ENCODE peak calls at places on chromosomes 13 and 19, in five cellular contexts. K is stimulated activated CD8-positive, alpha-beta memory T cell treated with anti-CD3 and anti-CD28 coated beads, Interleukin-4, amount 100 ng/mL, for 48 hours; E is activated naive CD4-positive, alpha-beta T cell; A is activated T-cell treated with anti-CD3 and anti-CD28 coated beads, Interleukin-2, amount 50 U/mL, for 72 hours; V is fibroblast of mammary gland. T is an unnamed sample.

GRCh38 chr19:38437917-38438316 is 4.4 kb downstream of the RYR1 start:
- DNase-seq in V (no peak), E (no peak), A (no peak), K (no peak), T (no peak)

GRCh38 chr13:83248751-83249150 is 633.5 kb downstream of the SLITRK1 start:
- DNase-seq in V (peak; percentile 14), A (no peak), E (no peak), K (no peak), T (no peak)

GRCh38 chr19:2640563-2641331 is 61.7 kb downstream of the GNG7 start:
- DNase-seq in V (no peak), E (no peak), K (no peak), A (no peak), T (no peak)

GRCh38 chr13:35961002-35961401 is 170.2 kb downstream of the DCLK1 start:
- DNase-seq in K (no peak), E (no peak), A (no peak), V (no peak), T (no peak)

GRCh38 chr13:38386421-38386820 is 36.8 kb downstream of the UFM1 start:
- DNase-seq in E (no peak), A (no peak), V (peak; percentile 31), K (no peak), T (no peak)

GRCh38 chr13:22014469-22014868 is 343.6 kb downstream of the FGF9 start:
- DNase-seq in K (no peak), E (no peak), V (no peak), A (no peak), T (no peak)

GRCh38 chr13:67518785-67519184 is 288.6 kb upstream of the PCDH9 start:
- DNase-seq in K (no peak), A (no peak), E (no peak), V (no peak), T (no peak)

GRCh38 chr19:4968462-4969291 is at the start of gene KDM4B:
- DNase-seq in K (peak; percentile 98), A (peak; percentile 100), V (peak; percentile 99), E (peak; percentile 97), T (peak; percentile 99)

GRCh38 chr19:2446390-2446789 is 10.4 kb downstream of the LMNB2 start:
- DNase-seq in V (no peak), A (no peak), K (peak; percentile 47), E (no peak), T (no peak)

T was measured in activated CD8-positive, alpha-beta memory T cell treated with anti-CD3 and anti-CD28 coated beads, Interleukin-2, amount 50 U/mL, for 48 hours.